ENCODE peak calls at places on chromosomes 5 and 9, in six cellular contexts. Q is NCI-H1092, W is NCI-H510A treated with DMSO at 0.1 percent for 48 hours, O is germinal center, A is Calu3, M is NCI-H146. Z is an unnamed sample.

GRCh38 chr5:37086466-37087178 is 162.6 kb downstream of the CPLANE1 start:
- DNase-seq in Q (no peak), M (peak; percentile 1), A (no peak), W (no peak), O (no peak), Z (peak; percentile 19)

GRCh38 chr5:180690562-180690961 is 41.2 kb upstream of the FLT4 start:
- DNase-seq in A (no peak), Q (no peak), M (no peak), O (no peak), W (no peak), Z (no peak)

GRCh38 chr9:133785753-133786370 is 47.7 kb upstream of the SARDH start:
- DNase-seq in O (no peak), M (no peak), W (no peak), A (no peak), Q (no peak), Z (no peak)

GRCh38 chr9:32550046-32550608 is 2.0 kb upstream of the SMIM27 start:
- DNase-seq in Q (no peak), M (no peak), A (no peak), W (no peak), O (no peak), Z (peak; percentile 20)

GRCh38 chr9:68808481-68808880 is 103.4 kb downstream of the PIP5K1B start:
- DNase-seq in Q (peak; percentile 78), M (peak; percentile 71), A (no peak), W (no peak), O (no peak), Z (no peak)

GRCh38 chr5:124065508-124065907 is 553.5 kb downstream of the CSNK1G3 start:
- DNase-seq in M (no peak), Q (no peak), O (no peak), A (no peak), W (no peak), Z (no peak)

GRCh38 chr5:54329731-54330709 is 19.6 kb upstream of the ARL15 start:
- DNase-seq in Q (no peak), A (no peak), O (no peak), W (no peak), M (peak; percentile 40), Z (no peak)

GRCh38 chr5:17217421-17218352 is at the start of gene BASP1:
- DNase-seq in Q (peak; percentile 79), M (peak; percentile 89), O (peak; percentile 86), W (peak; percentile 86), A (no peak), Z (no peak)

GRCh38 chr5:40976836-40977235 is 67.5 kb downstream of the C7 start:
- DNase-seq in W (no peak), Q (no peak), O (no peak), A (no peak), M (no peak), Z (no peak)

GRCh38 chr5:54646285-54647101 is 128.9 kb downstream of the SNX18 start:
- DNase-seq in A (peak; percentile 38), M (no peak), Q (no peak), O (peak; percentile 69), W (peak; percentile 30), Z (no peak)

GRCh38 chr9:98555851-98556465 is 152.8 kb downstream of the GABBR2 start:
- DNase-seq in W (no peak), Q (no peak), O (no peak), A (no peak), M (no peak), Z (no peak)

GRCh38 chr5:60779431-60779830 is 64.6 kb downstream of the ELOVL7 start:
- DNase-seq in Q (no peak), W (no peak), A (no peak), M (no peak), O (no peak), Z (no peak)

GRCh38 chr9:76905984-76906861 is at the start of gene PRUNE2:
- DNase-seq in A (peak; percentile 54), O (peak; percentile 35), Q (peak; percentile 80), M (peak; percentile 86), W (peak; percentile 82), Z (no peak)

GRCh38 chr5:120901199-120901598 is 437.1 kb downstream of the PRR16 start:
- DNase-seq in O (no peak), A (peak; percentile 13), M (no peak), Q (no peak), W (no peak), Z (no peak)

GRCh38 chr5:52801329-52801728 is 13.6 kb downstream of the ITGA1 start:
- DNase-seq in W (no peak), A (no peak), O (no peak), M (peak; percentile 1), Q (no peak), Z (no peak)

GRCh38 chr5:125409496-125410351 is 663.3 kb upstream of the ZNF608 start:
- DNase-seq in Q (peak; percentile 73), A (no peak), W (peak; percentile 40), O (no peak), M (peak; percentile 53), Z (no peak)

GRCh38 chr5:57429513-57430120 is 53.0 kb downstream of the ACTBL2 start:
- DNase-seq in W (no peak), O (no peak), A (no peak), M (no peak), Q (no peak), Z (no peak)

GRCh38 chr5:14557840-14558239 is 23.8 kb upstream of the OTULINL start:
- DNase-seq in M (no peak), Q (no peak), W (peak; percentile 22), O (no peak), A (no peak), Z (peak; percentile 15)

GRCh38 chr5:75152861-75153260 is 83.8 kb downstream of the ANKRD31 start:
- DNase-seq in O (no peak), Q (no peak), W (no peak), M (no peak), A (peak; percentile 49), Z (no peak)

GRCh38 chr9:88657893-88658292 is 122.9 kb downstream of the NXNL2 start:
- DNase-seq in Q (no peak), M (no peak), W (no peak), O (no peak), A (no peak), Z (no peak)

GRCh38 chr5:6722015-6722414 is 8.8 kb downstream of the TENT4A start:
- DNase-seq in O (no peak), W (no peak), M (no peak), A (no peak), Q (no peak), Z (no peak)

GRCh38 chr9:97553141-97553540 is 51.7 kb downstream of the TMOD1 start:
- DNase-seq in O (no peak), W (no peak), A (no peak), M (no peak), Q (no peak), Z (no peak)

GRCh38 chr9:127838375-127839078 is 15.9 kb downstream of the ENG start:
- DNase-seq in A (peak; percentile 51), O (no peak), W (no peak), Q (no peak), M (no peak), Z (no peak)

GRCh38 chr5:150140830-150141229 is 14.8 kb downstream of the PDGFRB start:
- DNase-seq in M (no peak), Q (no peak), W (no peak), A (no peak), O (no peak), Z (no peak)

GRCh38 chr5:42108468-42108867 is 183.4 kb downstream of the FBXO4 start:
- DNase-seq in Q (no peak), A (no peak), O (no peak), M (no peak), W (no peak), Z (peak; percentile 17)

GRCh38 chr9:89226076-89226475 is 47.5 kb upstream of the SHC3 start:
- DNase-seq in W (no peak), Q (no peak), A (no peak), O (no peak), M (peak; percentile 1), Z (no peak)

GRCh38 chr5:108367679-108368334 is 14.1 kb downstream of the FBXL17 start:
- DNase-seq in W (peak; percentile 46), A (no peak), M (no peak), O (no peak), Q (no peak), Z (no peak)

GRCh38 chr9:132056717-132057429 is 22.8 kb downstream of the MED27 start:
- DNase-seq in M (no peak), Q (no peak), A (no peak), O (no peak), W (peak; percentile 70), Z (no peak)

GRCh38 chr5:88142801-88143692 is 125.6 kb downstream of the TMEM161B start:
- DNase-seq in M (no peak), A (no peak), Q (no peak), O (no peak), W (peak; percentile 0), Z (no peak)

GRCh38 chr9:36788534-36788933 is 215.8 kb downstream of the MELK start:
- DNase-seq in M (no peak), Q (no peak), W (no peak), O (peak; percentile 25), A (no peak), Z (peak; percentile 62)

GRCh38 chr5:178149199-178149932 is 4.3 kb downstream of the NHP2 start:
- DNase-seq in A (no peak), W (no peak), Q (no peak), M (no peak), O (no peak), Z (no peak)

GRCh38 chr5:1108865-1109174 is 3.0 kb downstream of the SLC12A7 start:
- DNase-seq in Q (no peak), W (no peak), A (no peak), O (no peak), M (no peak), Z (no peak)

GRCh38 chr9:98719055-98719454 is 10.3 kb upstream of the GABBR2 start:
- DNase-seq in Q (no peak), A (no peak), M (no peak), W (no peak), O (no peak), Z (no peak)

GRCh38 chr9:136567651-136568287 is 21.9 kb upstream of the NOTCH1 start:
- DNase-seq in M (no peak), Q (no peak), W (no peak), A (peak; percentile 70), O (no peak), Z (no peak)

GRCh38 chr9:93033541-93033940 is 25.0 kb upstream of the SUSD3 start:
- DNase-seq in W (no peak), Q (no peak), O (no peak), A (no peak), M (no peak), Z (no peak)